ENCODE peak calls at places on chromosomes 11 and 22, in six cellular contexts. One of them, this sample, is unnamed.

GRCh38 chr11:28144808-28145207 is 36.6 kb downstream of the METTL15 start:
- DNase-seq in uterus: no peak
- DNase-seq in tibial nerve: no peak
- DNase-seq in upper lobe of right lung: no peak
- DNase-seq in keratinocyte: no peak
- DNase-seq in lung: no peak
- DNase-seq in this sample: no peak

GRCh38 chr11:25566298-25567200 is 765.4 kb upstream of the ANO3 start:
- DNase-seq in upper lobe of right lung: peak; percentile 40
- DNase-seq in lung: peak; percentile 50
- DNase-seq in tibial nerve: peak; percentile 46
- DNase-seq in uterus: peak; percentile 12
- DNase-seq in keratinocyte: no peak
- DNase-seq in this sample: no peak

GRCh38 chr11:56271092-56271491 is 2.9 kb upstream of the OR5T1 start:
- DNase-seq in lung: no peak
- DNase-seq in uterus: no peak
- DNase-seq in upper lobe of right lung: no peak
- DNase-seq in tibial nerve: no peak
- DNase-seq in keratinocyte: no peak
- DNase-seq in this sample: no peak

GRCh38 chr22:27179161-27179560 is 521.8 kb downstream of the MIAT start:
- DNase-seq in uterus: no peak
- DNase-seq in lung: no peak
- DNase-seq in keratinocyte: no peak
- DNase-seq in upper lobe of right lung: no peak
- DNase-seq in tibial nerve: no peak
- DNase-seq in this sample: no peak

GRCh38 chr11:75233688-75234295 is 6.8 kb upstream of the TPBGL start:
- DNase-seq in lung: no peak
- DNase-seq in tibial nerve: no peak
- DNase-seq in keratinocyte: peak; percentile 7
- DNase-seq in upper lobe of right lung: no peak
- DNase-seq in uterus: no peak
- DNase-seq in this sample: no peak

GRCh38 chr22:28768701-28769393 is 3.6 kb upstream of the CCDC117 start:
- DNase-seq in lung: no peak
- DNase-seq in tibial nerve: no peak
- DNase-seq in upper lobe of right lung: no peak
- DNase-seq in keratinocyte: no peak
- DNase-seq in uterus: no peak
- DNase-seq in this sample: no peak

GRCh38 chr11:99419991-99420390 is 399.2 kb downstream of the CNTN5 start:
- DNase-seq in lung: no peak
- DNase-seq in upper lobe of right lung: no peak
- DNase-seq in uterus: no peak
- DNase-seq in tibial nerve: no peak
- DNase-seq in keratinocyte: no peak
- DNase-seq in this sample: no peak

GRCh38 chr11:78365381-78365792 is 52.2 kb downstream of the GAB2 start:
- DNase-seq in tibial nerve: no peak
- DNase-seq in lung: peak; percentile 57
- DNase-seq in upper lobe of right lung: no peak
- DNase-seq in keratinocyte: peak; percentile 21
- DNase-seq in uterus: no peak
- DNase-seq in this sample: no peak

GRCh38 chr11:126840201-126840886 is 160.2 kb downstream of the KIRREL3 start:
- DNase-seq in upper lobe of right lung: no peak
- DNase-seq in tibial nerve: no peak
- DNase-seq in keratinocyte: no peak
- DNase-seq in lung: no peak
- DNase-seq in uterus: no peak
- DNase-seq in this sample: no peak

DNA sequence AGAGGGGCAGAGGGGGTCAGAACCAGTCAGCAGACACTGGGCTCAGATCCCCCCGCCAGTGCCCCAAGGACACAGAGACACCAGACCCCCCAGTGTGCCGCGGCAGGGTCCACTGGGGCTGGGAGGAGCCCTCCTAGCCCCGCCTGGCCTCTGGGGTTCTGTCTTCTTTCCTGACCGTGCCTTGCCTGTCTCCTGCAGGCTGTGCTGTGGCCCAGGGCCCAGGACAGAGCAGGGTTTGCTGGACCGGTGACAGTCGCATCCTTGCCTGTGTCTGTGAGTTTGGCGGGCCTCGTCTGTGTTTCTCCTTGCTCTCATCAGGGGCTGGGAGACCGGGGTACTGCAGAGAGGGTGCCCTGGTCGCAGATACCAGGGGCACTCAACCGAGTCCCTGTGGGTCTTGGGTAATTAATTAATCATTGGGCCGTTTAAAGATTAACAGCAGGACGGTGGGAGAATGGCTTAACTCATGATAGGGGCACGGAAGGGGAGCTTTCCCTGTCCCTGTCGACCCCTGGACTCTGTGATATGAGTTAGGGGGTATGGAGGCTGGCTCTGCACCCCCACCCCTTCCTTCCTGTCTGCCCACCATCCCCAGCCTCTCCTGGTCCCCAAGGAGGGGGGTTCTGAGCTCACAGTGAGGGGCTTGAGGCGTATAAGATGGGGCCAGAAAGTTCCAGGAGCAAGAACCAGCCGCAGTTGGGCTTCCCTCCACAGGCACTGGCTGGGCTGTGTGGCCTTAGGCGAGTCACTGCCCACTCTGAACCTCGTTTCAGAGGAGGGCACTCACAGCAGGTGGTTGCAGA is 29.8 kb downstream of the RPL3 start:
- DNase-seq in lung: no peak
- DNase-seq in upper lobe of right lung: no peak
- DNase-seq in tibial nerve: no peak
- DNase-seq in uterus: no peak
- DNase-seq in keratinocyte: no peak
- DNase-seq in this sample: no peak
- H3K27ac ChIP-seq in lung: no peak overlapping the region
- H3K27ac ChIP-seq in upper lobe of right lung: no peak overlapping the region
- H3K27ac ChIP-seq in tibial nerve: no peak overlapping the region
- H3K27ac ChIP-seq in uterus: no peak overlapping the region
- H3K27ac ChIP-seq in keratinocyte: peak overlapping the region; percentile 92
- H3K27ac ChIP-seq in this sample: peak overlapping the region; percentile 79

GRCh38 chr11:125443767-125444311 is 52.2 kb downstream of the FEZ1 start:
- DNase-seq in upper lobe of right lung: no peak
- DNase-seq in tibial nerve: no peak
- DNase-seq in keratinocyte: no peak
- DNase-seq in uterus: no peak
- DNase-seq in lung: no peak
- DNase-seq in this sample: no peak
- H3K27ac ChIP-seq in upper lobe of right lung: no peak overlapping the region
- H3K27ac ChIP-seq in tibial nerve: no peak overlapping the region
- H3K27ac ChIP-seq in keratinocyte: no peak overlapping the region
- H3K27ac ChIP-seq in uterus: no peak overlapping the region
- H3K27ac ChIP-seq in lung: no peak overlapping the region
- H3K27ac ChIP-seq in this sample: no peak overlapping the region

GRCh38 chr11:61335355-61335710 is 2.3 kb downstream of the TKFC start:
- DNase-seq in tibial nerve: no peak
- DNase-seq in upper lobe of right lung: no peak
- DNase-seq in uterus: no peak
- DNase-seq in lung: no peak
- DNase-seq in keratinocyte: no peak
- DNase-seq in this sample: no peak

GRCh38 chr11:61333638-61334433 is 808 bp downstream of the TKFC start:
- DNase-seq in tibial nerve: no peak
- DNase-seq in keratinocyte: no peak
- DNase-seq in upper lobe of right lung: no peak
- DNase-seq in uterus: no peak
- DNase-seq in lung: no peak
- DNase-seq in this sample: no peak

GRCh38 chr11:61336171-61336935 is 3.3 kb downstream of the TKFC start:
- DNase-seq in tibial nerve: peak; percentile 42
- DNase-seq in lung: peak; percentile 80
- DNase-seq in uterus: peak; percentile 76
- DNase-seq in keratinocyte: peak; percentile 50
- DNase-seq in upper lobe of right lung: peak; percentile 87
- DNase-seq in this sample: peak; percentile 33

GRCh38 chr11:61332823-61333637 is at the start of the genes DDB1 and TKFC:
- DNase-seq in lung: peak; percentile 95
- DNase-seq in upper lobe of right lung: peak; percentile 99
- DNase-seq in keratinocyte: peak; percentile 75
- DNase-seq in tibial nerve: peak; percentile 85
- DNase-seq in uterus: peak; percentile 94
- DNase-seq in this sample: peak; percentile 43

DNA sequence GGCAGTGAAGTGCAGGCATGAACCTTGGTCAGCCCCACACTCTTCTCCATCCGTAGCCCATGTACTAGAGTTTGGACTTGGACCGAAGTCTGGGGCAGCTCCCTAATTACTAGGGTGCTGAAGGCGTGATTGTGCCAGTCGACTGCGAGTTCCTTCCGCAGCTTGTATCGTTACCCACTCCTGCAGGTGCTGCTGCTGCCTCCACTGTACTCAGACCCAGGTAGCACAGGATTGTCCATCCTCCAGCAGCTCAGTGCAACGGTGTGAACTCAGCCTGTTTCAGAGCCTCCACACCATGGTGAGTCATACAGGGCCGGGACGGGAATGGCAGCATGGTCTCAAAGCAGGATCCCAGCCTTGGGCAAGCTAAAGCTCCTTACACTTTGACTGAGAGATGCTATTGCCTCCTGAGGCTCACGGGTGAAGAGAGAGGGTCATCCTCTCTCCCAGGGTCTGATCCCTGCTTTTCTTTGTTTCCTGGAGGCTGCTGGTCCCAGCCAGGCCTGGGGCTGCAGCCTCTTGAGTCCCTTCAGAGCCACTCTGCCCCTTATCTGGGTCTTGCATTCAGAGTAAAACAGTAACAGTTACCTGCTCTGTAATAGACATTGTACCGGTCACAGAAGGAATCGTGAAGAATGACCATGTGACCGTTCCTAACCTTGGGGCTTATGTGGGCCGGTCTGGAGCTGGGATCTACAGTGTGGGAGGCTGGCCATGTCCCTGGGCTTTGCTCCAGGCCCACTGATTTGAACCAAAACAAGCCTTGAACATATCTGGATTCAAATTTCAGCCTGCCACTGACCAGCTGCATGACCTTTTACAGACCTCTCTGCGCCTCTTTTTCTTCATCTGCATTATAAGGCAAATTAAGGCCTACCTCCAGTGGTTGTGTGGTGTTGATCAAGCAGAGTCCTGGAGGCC is 1.7 kb downstream of the TKFC start:
- DNase-seq in lung: no peak
- DNase-seq in tibial nerve: no peak
- DNase-seq in uterus: no peak
- DNase-seq in keratinocyte: no peak
- DNase-seq in upper lobe of right lung: no peak
- DNase-seq in this sample: no peak
- H3K27ac ChIP-seq in lung: no peak overlapping the region
- H3K27ac ChIP-seq in tibial nerve: peak overlapping the region; percentile 4
- H3K27ac ChIP-seq in uterus: peak overlapping the region; percentile 55
- H3K27ac ChIP-seq in keratinocyte: peak overlapping the region; percentile 5
- H3K27ac ChIP-seq in upper lobe of right lung: no peak overlapping the region
- H3K27ac ChIP-seq in this sample: peak overlapping the region; percentile 68

GRCh38 chr22:46055851-46056168 is 78.8 kb upstream of the WNT7B start:
- DNase-seq in lung: no peak
- DNase-seq in upper lobe of right lung: no peak
- DNase-seq in keratinocyte: no peak
- DNase-seq in tibial nerve: no peak
- DNase-seq in uterus: no peak
- DNase-seq in this sample: no peak
- H3K27ac ChIP-seq in lung: peak overlapping the region; percentile 90
- H3K27ac ChIP-seq in upper lobe of right lung: peak overlapping the region; percentile 98
- H3K27ac ChIP-seq in keratinocyte: peak overlapping the region; percentile 96
- H3K27ac ChIP-seq in tibial nerve: peak overlapping the region; percentile 99
- H3K27ac ChIP-seq in uterus: peak overlapping the region; percentile 100
- H3K27ac ChIP-seq in this sample: peak overlapping the region; percentile 94

DNA sequence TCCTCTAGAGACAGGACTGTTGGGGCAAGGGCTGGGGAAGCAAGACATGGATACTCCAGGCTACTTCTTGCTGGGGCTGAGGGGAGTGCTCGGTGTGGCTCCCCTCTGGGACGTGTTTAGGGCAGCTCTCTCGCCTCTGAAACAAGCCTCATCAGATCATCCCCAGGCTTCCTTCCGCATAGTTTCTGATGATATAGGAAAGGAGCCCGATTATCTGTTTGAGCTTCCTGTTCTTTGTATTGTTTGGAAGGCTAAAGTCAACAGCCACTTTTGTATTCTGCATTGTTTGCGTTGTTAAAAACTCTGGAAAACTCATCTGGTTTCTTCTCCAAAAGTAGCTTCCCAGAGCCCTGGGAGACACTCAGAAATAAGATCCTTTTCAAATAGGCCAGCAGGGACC is 18.8 kb downstream of the CD44 start:
- DNase-seq in keratinocyte: no peak
- DNase-seq in uterus: no peak
- DNase-seq in lung: no peak
- DNase-seq in upper lobe of right lung: no peak
- DNase-seq in tibial nerve: no peak
- DNase-seq in this sample: no peak
- H3K27ac ChIP-seq in keratinocyte: peak overlapping the region; percentile 96
- H3K27ac ChIP-seq in uterus: peak overlapping the region; percentile 37
- H3K27ac ChIP-seq in lung: no peak overlapping the region
- H3K27ac ChIP-seq in upper lobe of right lung: peak overlapping the region; percentile 68
- H3K27ac ChIP-seq in tibial nerve: peak overlapping the region; percentile 22
- H3K27ac ChIP-seq in this sample: peak overlapping the region; percentile 95

DNA sequence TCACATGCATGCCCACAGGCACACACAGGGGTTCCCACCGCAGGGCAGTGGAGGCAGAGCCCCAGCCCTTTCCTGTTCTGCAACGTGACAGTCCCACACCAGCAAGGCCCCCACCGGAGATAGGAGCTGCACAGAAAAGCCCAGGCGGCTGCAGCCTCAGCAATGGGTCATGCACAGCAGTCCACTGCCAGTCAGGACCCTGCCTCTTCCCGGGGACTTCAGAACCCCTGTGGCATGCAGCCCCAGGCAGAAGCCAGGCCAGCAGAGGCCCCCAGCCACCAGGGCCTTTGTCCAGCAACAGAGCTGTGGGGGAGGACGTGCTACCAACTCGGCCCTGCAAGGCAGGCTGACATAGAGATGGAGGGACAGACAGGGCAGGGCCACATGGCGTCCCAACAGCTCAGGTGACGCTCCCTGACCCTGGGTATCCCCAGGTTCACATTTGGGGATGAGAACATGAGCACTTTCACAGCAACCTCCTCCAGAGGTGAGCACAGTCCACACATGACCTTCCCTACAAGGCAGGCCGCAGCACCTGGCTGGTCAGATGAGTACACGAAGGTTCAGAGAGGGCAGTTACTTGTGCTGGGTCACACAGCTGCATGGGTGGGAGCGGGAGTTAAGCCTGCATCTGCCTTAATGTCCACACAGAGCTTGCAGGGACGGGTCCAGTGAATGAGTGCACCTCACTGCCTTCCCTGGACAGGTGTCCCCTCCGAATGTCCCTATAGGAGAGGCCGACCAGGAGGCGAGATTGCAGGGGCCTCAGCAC is 87.3 kb downstream of the CELSR1 start:
- DNase-seq in lung: no peak
- DNase-seq in upper lobe of right lung: no peak
- DNase-seq in keratinocyte: no peak
- DNase-seq in tibial nerve: no peak
- DNase-seq in uterus: no peak
- DNase-seq in this sample: no peak
- H3K27ac ChIP-seq in lung: no peak overlapping the region
- H3K27ac ChIP-seq in upper lobe of right lung: no peak overlapping the region
- H3K27ac ChIP-seq in keratinocyte: peak overlapping the region; percentile 95
- H3K27ac ChIP-seq in tibial nerve: no peak overlapping the region
- H3K27ac ChIP-seq in uterus: no peak overlapping the region
- H3K27ac ChIP-seq in this sample: peak overlapping the region; percentile 79

This sample was measured in epithelial cell of prostate.